ENCODE peak calls at places on chromosomes 7 and 10, in five cellular contexts. M is prostate gland, D is HCT116, W is H1, E is SK-N-SH. G is an unnamed sample.

GRCh38 chr10:43407148-43407575 is 1.8 kb downstream of the HNRNPF start:
- DNase-seq in M (peak; percentile 33), D (no peak), W (no peak), E (peak; percentile 72), G (no peak)

GRCh38 chr7:95772298-95772770 is at the start of gene DYNC1I1:
- DNase-seq in M (peak; percentile 46), D (no peak), W (no peak), E (peak; percentile 94), G (no peak)

GRCh38 chr7:142516038-142516501 is 233.2 kb upstream of the PRSS1 start:
- DNase-seq in M (peak; percentile 48), D (peak; percentile 61), W (no peak), E (peak; percentile 69), G (no peak)

GRCh38 chr10:100723180-100723579 is 22.2 kb upstream of the PAX2 start:
- DNase-seq in M (no peak), D (no peak), W (no peak), E (no peak), G (no peak)

GRCh38 chr7:153103219-153103618 is 343.7 kb downstream of the ACTR3B start:
- DNase-seq in M (no peak), D (no peak), W (no peak), E (no peak), G (no peak)

GRCh38 chr10:110156046-110156445 is 51.4 kb upstream of the MXI1 start:
- DNase-seq in M (no peak), D (no peak), W (no peak), E (no peak), G (peak; percentile 4)

GRCh38 chr10:3811331-3811870 is 26.4 kb upstream of the KLF6 start:
- DNase-seq in M (peak; percentile 52), D (no peak), W (no peak), E (no peak), G (peak; percentile 91)

GRCh38 chr10:88028072-88028471 is 164.6 kb downstream of the PTEN start:
- DNase-seq in M (no peak), D (no peak), W (no peak), E (no peak), G (no peak)

GRCh38 chr10:101301111-101301731 is 52.7 kb upstream of the BTRC start:
- DNase-seq in M (peak; percentile 29), D (peak; percentile 63), W (peak; percentile 49), E (no peak), G (no peak)

GRCh38 chr10:74977913-74978847 is 133.3 kb upstream of the SAMD8 start:
- DNase-seq in M (no peak), D (no peak), W (no peak), E (no peak), G (no peak)

GRCh38 chr7:121157341-121157751 is 168.8 kb downstream of the CPED1 start:
- DNase-seq in M (no peak), D (no peak), W (no peak), E (no peak), G (no peak)

GRCh38 chr10:98446121-98446655 is 547 bp downstream of the HPS1 start:
- DNase-seq in M (no peak), D (no peak), W (no peak), E (peak; percentile 50), G (peak; percentile 92)

GRCh38 chr7:112112822-112113255 is 93.4 kb downstream of the DOCK4 start:
- DNase-seq in M (no peak), D (no peak), W (no peak), E (no peak), G (no peak)

GRCh38 chr10:56095506-56096225 is 265.4 kb downstream of the ZWINT start:
- DNase-seq in M (no peak), D (no peak), W (no peak), E (no peak), G (no peak)

GRCh38 chr7:16926861-16927260 is 45.1 kb upstream of the AGR3 start:
- DNase-seq in M (no peak), D (no peak), W (no peak), E (no peak), G (no peak)

GRCh38 chr10:44980309-44981171 is 1.9 kb upstream of the DEPP1 start:
- DNase-seq in M (no peak), D (no peak), W (no peak), E (no peak), G (no peak)

GRCh38 chr7:42236266-42237161 is 495 bp downstream of the GLI3 start:
- DNase-seq in M (peak; percentile 48), D (no peak), W (no peak), E (peak; percentile 48), G (no peak)

GRCh38 chr10:34358729-34359128 is 456.4 kb downstream of the PARD3 start:
- DNase-seq in M (no peak), D (no peak), W (no peak), E (no peak), G (no peak)
- H3K4me3 ChIP-seq in M (no peak overlapping the region), D (no peak overlapping the region), W (no peak overlapping the region), E (no peak overlapping the region), G (no peak overlapping the region)

DNA sequence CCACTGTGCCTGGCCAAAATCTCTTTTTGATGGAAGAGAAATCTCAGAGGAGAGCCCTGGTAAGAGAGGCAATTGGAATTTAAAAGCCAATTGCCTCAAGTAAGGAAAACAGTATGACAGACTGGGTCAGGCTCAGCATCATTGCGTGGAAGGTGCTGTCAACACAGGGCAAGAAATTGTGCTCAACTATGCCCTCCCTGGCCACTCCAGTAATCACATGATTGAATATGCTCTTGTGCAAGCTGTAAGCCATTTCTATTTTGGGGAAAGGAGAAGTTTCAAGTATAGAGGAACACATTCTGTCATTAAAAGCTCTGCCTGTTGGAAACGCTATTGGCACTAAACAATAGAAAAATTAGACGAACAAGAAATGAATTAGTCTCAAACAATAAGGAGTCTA is 1127.7 kb downstream of the REEP3 start:
- DNase-seq in M (no peak), D (peak; percentile 26), W (no peak), E (no peak), G (no peak)
- TF ChIP-seq CTCF in M (no peak), D (peak; percentile 31), W (peak; percentile 56), E (no peak), G (no peak)

GRCh38 chr7:1240917-1241509 is 8.3 kb downstream of the UNCX start:
- DNase-seq in M (no peak), D (no peak), W (no peak), E (no peak), G (no peak)
- TF ChIP-seq POLR2AphosphoS5 in M (no peak), D (no peak), W (no peak), E (no peak), G (no peak)

DNA sequence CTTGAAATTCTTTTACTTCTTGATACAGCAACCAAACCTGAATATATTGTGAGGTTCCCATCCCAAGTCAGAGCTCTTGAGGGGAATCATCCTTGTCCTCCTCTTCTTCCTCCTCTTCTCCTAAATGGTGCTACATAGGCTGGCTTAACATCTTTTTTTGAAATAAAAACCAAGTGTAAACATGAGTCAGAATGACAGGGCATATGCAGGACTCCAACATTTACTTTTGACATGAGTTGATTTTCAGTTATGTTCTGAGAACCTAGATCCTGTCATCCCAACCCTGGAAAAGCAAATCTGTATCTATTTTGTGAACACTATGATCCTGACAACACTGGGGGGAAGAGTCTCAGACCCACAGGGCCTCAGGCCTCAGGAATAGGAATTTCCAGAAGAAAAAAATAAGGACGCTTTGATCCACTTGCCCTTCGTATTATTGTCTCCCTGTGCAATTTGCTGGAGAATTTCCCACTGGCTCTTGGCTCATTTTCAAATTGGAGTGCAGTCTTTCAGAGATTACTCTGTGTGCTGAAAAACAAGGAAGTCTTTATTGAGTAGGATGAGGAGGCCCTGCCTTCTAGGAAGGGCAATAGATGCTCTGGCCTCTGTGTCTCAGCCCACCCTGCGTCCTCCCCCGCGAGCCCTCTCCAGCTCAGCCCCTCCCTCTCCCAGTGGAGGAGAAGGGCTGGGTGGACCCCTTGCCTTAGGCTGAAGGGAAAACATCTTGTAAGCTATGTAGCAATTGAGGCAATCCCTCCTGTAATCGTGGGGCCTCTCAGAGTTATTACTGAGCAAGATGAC is 121.6 kb downstream of the CREB5 start:
- DNase-seq in M (peak; percentile 36), D (no peak), W (no peak), E (no peak), G (no peak)
- H3K4me3 ChIP-seq in M (no peak overlapping the region), D (no peak overlapping the region), W (no peak overlapping the region), E (no peak overlapping the region), G (no peak overlapping the region)

GRCh38 chr10:86370006-86370585 is 3.5 kb upstream of the GRID1 start:
- DNase-seq in M (no peak), D (no peak), W (no peak), E (no peak), G (no peak)
- TF ChIP-seq CTCF in M (no peak), D (no peak), W (no peak), E (no peak), G (no peak)

GRCh38 chr10:8240861-8241260 is 186.4 kb downstream of the GATA3 start:
- DNase-seq in M (no peak), D (no peak), W (no peak), E (no peak), G (no peak)
- TF ChIP-seq POLR2AphosphoS5 in M (no peak), D (no peak), W (no peak), E (no peak), G (no peak)

GRCh38 chr7:116630932-116631449 is 41.0 kb upstream of the MET start:
- DNase-seq in M (no peak), D (peak; percentile 96), W (no peak), E (no peak), G (no peak)

GRCh38 chr7:116632349-116632748 is 39.6 kb upstream of the MET start:
- DNase-seq in M (no peak), D (no peak), W (no peak), E (no peak), G (no peak)

GRCh38 chr7:116631676-116632075 is 40.3 kb upstream of the MET start:
- DNase-seq in M (no peak), D (no peak), W (no peak), E (no peak), G (no peak)

GRCh38 chr7:116630357-116630756 is 41.6 kb upstream of the MET start:
- DNase-seq in M (no peak), D (no peak), W (no peak), E (no peak), G (no peak)

GRCh38 chr7:116633131-116633988 is 38.6 kb upstream of the MET start:
- DNase-seq in M (no peak), D (no peak), W (no peak), E (no peak), G (no peak)
- H3K4me3 ChIP-seq in M (no peak overlapping the region), D (peak overlapping the region; percentile 21), W (no peak overlapping the region), E (no peak overlapping the region), G (no peak overlapping the region)

DNA sequence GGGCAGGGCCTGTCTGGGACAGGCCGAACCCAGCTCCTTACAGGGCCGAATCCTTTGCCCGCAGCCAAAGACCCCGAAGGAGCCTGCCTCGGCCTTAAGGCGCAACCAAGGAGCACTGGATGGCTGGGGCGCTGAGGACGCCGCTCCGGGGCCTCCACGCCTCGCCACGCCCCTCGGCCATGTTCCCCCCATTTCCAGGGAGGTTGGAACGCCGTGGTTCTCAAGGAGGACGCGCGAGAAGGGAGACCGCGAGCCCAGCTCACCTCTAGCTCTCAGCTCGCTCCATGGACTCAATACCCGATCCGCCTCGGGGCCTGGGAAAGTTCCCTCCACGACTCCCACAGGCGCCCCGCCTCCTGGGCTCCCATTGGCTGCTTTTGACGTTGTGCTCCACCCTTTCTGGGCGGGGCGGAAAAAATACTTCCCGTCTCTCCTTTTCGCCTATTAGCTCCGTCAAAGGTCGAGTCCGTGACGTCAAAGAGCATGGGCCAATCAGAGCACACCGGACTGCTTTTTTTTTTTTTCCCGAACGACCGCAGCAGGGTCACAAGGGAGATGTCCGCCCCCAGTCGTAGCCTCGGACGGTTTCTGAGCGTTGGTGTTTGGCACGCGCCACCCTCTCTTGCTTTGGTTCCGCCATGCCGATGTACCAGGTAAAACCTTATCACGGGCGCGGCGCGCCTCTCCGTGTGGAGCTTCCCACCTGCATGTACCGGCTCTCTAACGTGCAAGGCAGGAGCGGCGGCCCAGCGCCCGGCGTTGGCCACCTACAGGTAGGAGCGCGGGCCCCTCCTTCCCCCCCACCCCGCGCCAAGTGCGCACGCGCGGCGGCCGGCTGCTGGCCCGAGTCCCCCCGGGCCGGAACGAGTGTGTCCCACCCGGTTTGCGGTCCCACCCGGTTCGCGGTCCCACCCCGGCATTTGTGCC is 305.7 kb downstream of the TYW1 start:
- DNase-seq in M (peak; percentile 99), D (peak; percentile 98), W (peak; percentile 91), E (peak; percentile 100), G (peak; percentile 100)
- TF ChIP-seq CTCF in M (peak; percentile 86), D (peak; percentile 32), W (no peak), E (peak; percentile 51), G (peak; percentile 50)